ENCODE peak calls at places on chromosomes 4 and X, in seven cellular contexts. H is adrenal gland, D is H9, C is A673, P is suprapubic skin, E is colonic mucosa, Y is IMR-90. J is an unnamed sample.

GRCh38 chrX:41720125-41720780 is 3.7 kb upstream of the GPR82 start:
- DNase-seq in H (no peak), D (no peak), C (no peak), P (no peak), E (no peak), Y (peak; percentile 41), J (peak; percentile 22)

GRCh38 chr4:37424753-37425152 is 180.2 kb downstream of the NWD2 start:
- DNase-seq in H (no peak), D (no peak), C (no peak), P (no peak), E (no peak), Y (no peak), J (no peak)

GRCh38 chrX:38278682-38279081 is 48.6 kb downstream of the RPGR start:
- DNase-seq in H (no peak), D (no peak), C (no peak), P (no peak), E (no peak), Y (peak; percentile 8), J (no peak)

GRCh38 chr4:183288955-183289354 is 31.1 kb downstream of the CLDN22 start:
- DNase-seq in H (no peak), D (no peak), C (no peak), P (no peak), E (no peak), Y (no peak), J (no peak)

GRCh38 chr4:2251795-2252529 is 9.9 kb downstream of the MXD4 start:
- DNase-seq in H (no peak), D (no peak), C (no peak), P (peak; percentile 55), E (peak; percentile 9), Y (no peak), J (peak; percentile 7)

GRCh38 chrX:33138677-33139249 is 72.6 kb downstream of the DMD start:
- DNase-seq in H (peak; percentile 47), D (no peak), C (no peak), P (no peak), E (no peak), Y (no peak), J (no peak)

GRCh38 chr4:139403457-139403856 is 50.5 kb upstream of the RAB33B start:
- DNase-seq in H (no peak), D (no peak), C (peak; percentile 33), P (no peak), E (no peak), Y (no peak), J (no peak)

GRCh38 chr4:156523991-156524390 is 447.6 kb downstream of the PDGFC start:
- DNase-seq in H (no peak), D (no peak), C (no peak), P (no peak), E (no peak), Y (no peak), J (no peak)

GRCh38 chr4:154618708-154619315 is 6.4 kb upstream of the FGG start:
- DNase-seq in H (peak; percentile 28), D (peak; percentile 66), C (peak; percentile 56), P (no peak), E (peak; percentile 76), Y (peak; percentile 30), J (peak; percentile 70)

GRCh38 chr4:70651864-70652506 is 14.3 kb downstream of the JCHAIN start:
- DNase-seq in H (no peak), D (peak; percentile 30), C (peak; percentile 31), P (no peak), E (no peak), Y (peak; percentile 52), J (no peak)

GRCh38 chr4:157315968-157316367 is 95.4 kb downstream of the GRIA2 start:
- DNase-seq in H (no peak), D (no peak), C (no peak), P (no peak), E (no peak), Y (no peak), J (no peak)

GRCh38 chrX:129239371-129239770 is 283.9 kb downstream of the SMARCA1 start:
- DNase-seq in H (no peak), D (no peak), C (no peak), P (no peak), E (no peak), Y (peak; percentile 1), J (no peak)

GRCh38 chr4:184267673-184268573 is 50.2 kb upstream of the ENPP6 start:
- DNase-seq in H (peak; percentile 46), D (peak; percentile 5), C (peak; percentile 82), P (no peak), E (peak; percentile 57), Y (peak; percentile 97), J (peak; percentile 77)

GRCh38 chr4:8722556-8722955 is 130.0 kb downstream of the CPZ start:
- DNase-seq in H (no peak), D (no peak), C (no peak), P (no peak), E (no peak), Y (no peak), J (no peak)

GRCh38 chrX:39162322-39162721 is 361.1 kb downstream of the MID1IP1 start:
- DNase-seq in H (peak; percentile 12), D (peak; percentile 38), C (no peak), P (no peak), E (peak; percentile 64), Y (no peak), J (peak; percentile 57)

GRCh38 chr4:177480796-177481195 is 38.6 kb upstream of the AGA start:
- DNase-seq in H (no peak), D (no peak), C (peak; percentile 1), P (no peak), E (no peak), Y (peak; percentile 93), J (no peak)

GRCh38 chr4:87117730-87118075 is 102.7 kb downstream of the KLHL8 start:
- DNase-seq in H (no peak), D (no peak), C (no peak), P (no peak), E (no peak), Y (no peak), J (no peak)

GRCh38 chr4:152590179-152591031 is 54.5 kb upstream of the FBXW7 start:
- DNase-seq in H (no peak), D (no peak), C (peak; percentile 92), P (no peak), E (no peak), Y (peak; percentile 89), J (no peak)

GRCh38 chr4:169826634-169827187 is 69.0 kb upstream of the HPF1 start:
- DNase-seq in H (no peak), D (no peak), C (no peak), P (no peak), E (no peak), Y (no peak), J (no peak)

GRCh38 chrX:634306-634958 is 3.8 kb downstream of the SHOX start:
- DNase-seq in H (no peak), D (peak; percentile 50), C (no peak), P (no peak), E (no peak), Y (no peak), J (no peak)

GRCh38 chr4:136841526-136841925 is 690.8 kb downstream of the PCDH18 start:
- DNase-seq in H (no peak), D (no peak), C (no peak), P (no peak), E (no peak), Y (no peak), J (no peak)

GRCh38 chrX:129739591-129739990 is 812 bp downstream of the XPNPEP2 start:
- DNase-seq in H (no peak), D (no peak), C (no peak), P (peak; percentile 27), E (no peak), Y (no peak), J (no peak)

DNA sequence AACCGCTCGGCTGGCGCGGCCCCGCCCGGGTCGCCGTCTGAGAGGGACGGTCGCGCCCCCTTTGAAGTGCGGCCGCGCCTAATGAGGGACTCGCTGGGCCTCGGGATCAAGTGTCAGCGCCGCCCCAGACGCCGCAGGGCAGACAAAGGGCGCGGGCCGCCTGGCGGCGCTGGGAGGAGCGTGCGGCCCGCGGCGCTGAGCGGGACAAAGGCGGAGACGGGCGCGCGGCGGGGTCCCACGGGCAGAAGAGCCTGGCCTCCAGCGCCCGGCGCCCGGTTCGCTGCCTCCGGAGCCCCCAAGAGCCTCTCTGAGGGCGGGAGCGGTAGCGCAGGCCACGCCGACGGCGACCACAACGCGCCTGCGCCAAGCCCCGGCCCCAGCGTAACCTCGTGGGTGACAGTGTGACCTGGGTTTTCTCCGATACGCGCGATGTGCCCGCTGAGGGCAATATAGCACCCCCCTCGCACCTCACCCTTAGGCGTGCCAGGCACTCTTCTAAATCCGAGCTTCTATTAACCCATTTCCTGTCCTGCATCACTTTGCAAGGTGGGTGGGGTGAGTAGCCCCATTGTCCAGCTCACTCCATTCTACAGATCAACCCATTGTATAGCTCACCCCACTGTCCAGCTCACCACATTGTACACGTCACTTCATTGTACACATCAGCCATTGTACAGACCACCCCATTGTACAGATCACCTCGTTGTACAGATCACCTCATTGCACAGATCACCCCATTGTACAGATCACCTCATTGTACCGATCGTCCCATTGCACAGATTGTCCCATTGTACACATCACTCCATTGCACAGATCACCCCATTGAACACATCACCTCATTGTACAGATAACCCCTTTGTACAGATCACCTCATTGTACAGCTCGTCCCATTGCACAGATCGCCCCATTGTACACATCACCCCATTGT is 33.7 kb upstream of the STX18 start:
- DNase-seq in H (peak; percentile 74), D (peak; percentile 84), C (peak; percentile 65), P (peak; percentile 69), E (peak; percentile 72), Y (peak; percentile 18), J (peak; percentile 74)
- H3K27ac ChIP-seq in H (no peak overlapping the region), D (no peak overlapping the region), C (peak overlapping the region; percentile 24), P (peak overlapping the region; percentile 84), E (peak overlapping the region; percentile 67), Y (peak overlapping the region; percentile 28), J (peak overlapping the region; percentile 79)

GRCh38 chr4:40627540-40627939 is 2.1 kb downstream of the RBM47 start:
- DNase-seq in H (no peak), D (no peak), C (no peak), P (no peak), E (no peak), Y (no peak), J (no peak)
- H3K27ac ChIP-seq in H (peak overlapping the region; percentile 74), D (no peak overlapping the region), C (no peak overlapping the region), P (peak overlapping the region; percentile 67), E (no peak overlapping the region), Y (no peak overlapping the region), J (no peak overlapping the region)

GRCh38 chr4:172674811-172675210 is 493.8 kb upstream of the GALNT7 start:
- DNase-seq in H (no peak), D (no peak), C (no peak), P (no peak), E (no peak), Y (no peak), J (no peak)
- H3K27ac ChIP-seq in H (no peak overlapping the region), D (no peak overlapping the region), C (no peak overlapping the region), P (no peak overlapping the region), E (no peak overlapping the region), Y (no peak overlapping the region), J (no peak overlapping the region)

DNA sequence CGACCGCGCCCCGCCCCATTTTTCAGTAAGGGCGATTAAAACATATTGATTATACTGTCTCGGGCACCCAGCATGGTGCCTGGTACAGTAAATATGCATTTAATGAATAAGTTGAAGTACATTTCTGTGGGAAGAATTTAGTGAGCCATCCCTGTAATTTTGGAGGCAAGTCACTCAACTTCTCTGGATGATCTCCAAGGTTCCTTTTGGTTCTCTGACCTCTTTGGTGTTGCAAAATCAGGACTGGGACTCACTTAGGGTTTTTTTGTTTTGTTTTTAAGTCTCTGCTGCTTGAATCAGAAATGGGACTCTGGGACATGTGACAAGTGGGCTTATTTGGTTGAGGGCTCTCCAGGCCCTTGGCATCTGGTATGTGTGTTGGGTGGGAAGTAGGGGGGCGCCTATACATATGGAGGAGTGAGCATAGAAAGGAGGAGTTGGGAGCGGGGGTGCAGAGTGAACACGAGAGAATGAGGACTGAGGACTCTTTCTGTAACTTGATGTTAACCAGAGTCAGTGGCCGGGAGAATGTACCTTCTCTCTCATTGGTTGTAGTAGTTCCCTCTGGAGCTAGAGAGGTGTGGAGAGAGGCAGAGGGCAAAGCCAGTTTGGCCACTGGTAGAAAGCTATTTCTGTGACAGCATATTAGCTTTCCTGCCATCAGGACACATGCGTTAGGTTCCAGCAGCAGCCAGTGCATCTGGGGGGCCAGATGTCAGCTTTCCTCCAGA is 1.9 kb downstream of the ARHGAP10 start:
- DNase-seq in H (peak; percentile 18), D (no peak), C (no peak), P (no peak), E (no peak), Y (peak; percentile 58), J (no peak)
- H3K27ac ChIP-seq in H (peak overlapping the region; percentile 94), D (no peak overlapping the region), C (no peak overlapping the region), P (peak overlapping the region; percentile 93), E (peak overlapping the region; percentile 75), Y (peak overlapping the region; percentile 97), J (peak overlapping the region; percentile 94)

J was measured in transverse colon.